ENCODE peak calls at places on chromosome 9, in five cellular contexts. One of them, this sample, is unnamed.

GRCh38 chr9:129322022-129322621 is 144.1 kb upstream of the IER5L start:
- DNase-seq in neuronal stem cell: no peak
- DNase-seq in cardiac muscle cell: no peak
- DNase-seq in Peyer's patch: no peak
- DNase-seq in left ventricle myocardium inferior: no peak
- DNase-seq in this sample: peak; percentile 6

GRCh38 chr9:75664597-75664996 is 225.9 kb upstream of the PCSK5 start:
- DNase-seq in neuronal stem cell: no peak
- DNase-seq in cardiac muscle cell: no peak
- DNase-seq in Peyer's patch: no peak
- DNase-seq in left ventricle myocardium inferior: no peak
- DNase-seq in this sample: no peak

GRCh38 chr9:91422832-91423711 is 560 bp downstream of the NFIL3 start:
- DNase-seq in neuronal stem cell: peak; percentile 56
- DNase-seq in cardiac muscle cell: peak; percentile 74
- DNase-seq in Peyer's patch: peak; percentile 49
- DNase-seq in left ventricle myocardium inferior: peak; percentile 56
- DNase-seq in this sample: peak; percentile 75

GRCh38 chr9:131468031-131468430 is 34.7 kb upstream of the POMT1 start:
- DNase-seq in neuronal stem cell: no peak
- DNase-seq in cardiac muscle cell: no peak
- DNase-seq in Peyer's patch: no peak
- DNase-seq in left ventricle myocardium inferior: no peak
- DNase-seq in this sample: no peak

GRCh38 chr9:134648701-134649525 is 7.3 kb downstream of the COL5A1 start:
- DNase-seq in neuronal stem cell: no peak
- DNase-seq in cardiac muscle cell: no peak
- DNase-seq in Peyer's patch: no peak
- DNase-seq in left ventricle myocardium inferior: peak; percentile 11
- DNase-seq in this sample: no peak

GRCh38 chr9:31908158-31908890 is 476.1 kb upstream of the ACO1 start:
- DNase-seq in neuronal stem cell: no peak
- DNase-seq in cardiac muscle cell: no peak
- DNase-seq in Peyer's patch: no peak
- DNase-seq in left ventricle myocardium inferior: no peak
- DNase-seq in this sample: no peak

GRCh38 chr9:129570450-129571297 is 50.2 kb downstream of the C9orf50 start:
- DNase-seq in neuronal stem cell: no peak
- DNase-seq in cardiac muscle cell: no peak
- DNase-seq in Peyer's patch: no peak
- DNase-seq in left ventricle myocardium inferior: peak; percentile 61
- DNase-seq in this sample: peak; percentile 42

GRCh38 chr9:127208416-127208815 is 56.2 kb upstream of the GARNL3 start:
- DNase-seq in neuronal stem cell: no peak
- DNase-seq in cardiac muscle cell: no peak
- DNase-seq in Peyer's patch: no peak
- DNase-seq in left ventricle myocardium inferior: no peak
- DNase-seq in this sample: no peak

GRCh38 chr9:91978739-91979414 is 28.8 kb upstream of the ROR2 start:
- DNase-seq in neuronal stem cell: peak; percentile 30
- DNase-seq in cardiac muscle cell: peak; percentile 56
- DNase-seq in Peyer's patch: no peak
- DNase-seq in left ventricle myocardium inferior: no peak
- DNase-seq in this sample: no peak

GRCh38 chr9:37992924-37993349 is 76.1 kb downstream of the SHB start:
- DNase-seq in neuronal stem cell: no peak
- DNase-seq in cardiac muscle cell: no peak
- DNase-seq in Peyer's patch: no peak
- DNase-seq in left ventricle myocardium inferior: no peak
- DNase-seq in this sample: no peak

GRCh38 chr9:133641396-133641655 is 5.2 kb downstream of the DBH start:
- DNase-seq in neuronal stem cell: no peak
- DNase-seq in cardiac muscle cell: no peak
- DNase-seq in Peyer's patch: no peak
- DNase-seq in left ventricle myocardium inferior: no peak
- DNase-seq in this sample: no peak

GRCh38 chr9:130042406-130042930 is 521 bp downstream of the FNBP1 start:
- DNase-seq in neuronal stem cell: peak; percentile 9
- DNase-seq in cardiac muscle cell: peak; percentile 56
- DNase-seq in Peyer's patch: no peak
- DNase-seq in left ventricle myocardium inferior: peak; percentile 26
- DNase-seq in this sample: peak; percentile 33

GRCh38 chr9:126546036-126546435 is 67.7 kb upstream of the LMX1B start:
- DNase-seq in neuronal stem cell: no peak
- DNase-seq in cardiac muscle cell: no peak
- DNase-seq in Peyer's patch: no peak
- DNase-seq in left ventricle myocardium inferior: no peak
- DNase-seq in this sample: no peak

GRCh38 chr9:134177624-134178393 is 13.4 kb upstream of the RNU6ATAC start:
- DNase-seq in neuronal stem cell: no peak
- DNase-seq in cardiac muscle cell: no peak
- DNase-seq in Peyer's patch: no peak
- DNase-seq in left ventricle myocardium inferior: no peak
- DNase-seq in this sample: no peak

GRCh38 chr9:81564632-81565031 is 124.7 kb downstream of the TLE1 start:
- DNase-seq in neuronal stem cell: no peak
- DNase-seq in cardiac muscle cell: no peak
- DNase-seq in Peyer's patch: no peak
- DNase-seq in left ventricle myocardium inferior: no peak
- DNase-seq in this sample: no peak

GRCh38 chr9:115847245-115847644 is 306.3 kb upstream of the PAPPA start:
- DNase-seq in neuronal stem cell: no peak
- DNase-seq in cardiac muscle cell: no peak
- DNase-seq in Peyer's patch: no peak
- DNase-seq in left ventricle myocardium inferior: no peak
- DNase-seq in this sample: no peak

GRCh38 chr9:127395491-127396252 is 1.3 kb upstream of the SLC2A8 start:
- DNase-seq in neuronal stem cell: no peak
- DNase-seq in cardiac muscle cell: no peak
- DNase-seq in Peyer's patch: no peak
- DNase-seq in left ventricle myocardium inferior: no peak
- DNase-seq in this sample: no peak

GRCh38 chr9:98043921-98044320 is 12.6 kb upstream of the NANS start:
- DNase-seq in neuronal stem cell: no peak
- DNase-seq in cardiac muscle cell: no peak
- DNase-seq in Peyer's patch: no peak
- DNase-seq in left ventricle myocardium inferior: no peak
- DNase-seq in this sample: no peak

GRCh38 chr9:87194471-87194870 is 247.2 kb upstream of the GAS1 start:
- DNase-seq in neuronal stem cell: no peak
- DNase-seq in cardiac muscle cell: no peak
- DNase-seq in Peyer's patch: no peak
- DNase-seq in left ventricle myocardium inferior: no peak
- DNase-seq in this sample: no peak

GRCh38 chr9:106797299-106797698 is 65.7 kb upstream of the ZNF462 start:
- DNase-seq in neuronal stem cell: no peak
- DNase-seq in cardiac muscle cell: no peak
- DNase-seq in Peyer's patch: no peak
- DNase-seq in left ventricle myocardium inferior: no peak
- DNase-seq in this sample: peak; percentile 56

GRCh38 chr9:105484226-105484625 is 36.4 kb downstream of the FSD1L start:
- DNase-seq in neuronal stem cell: no peak
- DNase-seq in cardiac muscle cell: no peak
- DNase-seq in Peyer's patch: no peak
- DNase-seq in left ventricle myocardium inferior: no peak
- DNase-seq in this sample: no peak

GRCh38 chr9:31700252-31701045 is 684.0 kb upstream of the ACO1 start:
- DNase-seq in neuronal stem cell: no peak
- DNase-seq in cardiac muscle cell: no peak
- DNase-seq in Peyer's patch: no peak
- DNase-seq in left ventricle myocardium inferior: no peak
- DNase-seq in this sample: no peak

GRCh38 chr9:92739346-92740014 is 25.2 kb downstream of the BICD2 start:
- DNase-seq in neuronal stem cell: no peak
- DNase-seq in cardiac muscle cell: no peak
- DNase-seq in Peyer's patch: no peak
- DNase-seq in left ventricle myocardium inferior: no peak
- DNase-seq in this sample: no peak

GRCh38 chr9:20823051-20823450 is 139.0 kb downstream of the FOCAD start:
- DNase-seq in neuronal stem cell: no peak
- DNase-seq in cardiac muscle cell: no peak
- DNase-seq in Peyer's patch: no peak
- DNase-seq in left ventricle myocardium inferior: no peak
- DNase-seq in this sample: no peak

DNA sequence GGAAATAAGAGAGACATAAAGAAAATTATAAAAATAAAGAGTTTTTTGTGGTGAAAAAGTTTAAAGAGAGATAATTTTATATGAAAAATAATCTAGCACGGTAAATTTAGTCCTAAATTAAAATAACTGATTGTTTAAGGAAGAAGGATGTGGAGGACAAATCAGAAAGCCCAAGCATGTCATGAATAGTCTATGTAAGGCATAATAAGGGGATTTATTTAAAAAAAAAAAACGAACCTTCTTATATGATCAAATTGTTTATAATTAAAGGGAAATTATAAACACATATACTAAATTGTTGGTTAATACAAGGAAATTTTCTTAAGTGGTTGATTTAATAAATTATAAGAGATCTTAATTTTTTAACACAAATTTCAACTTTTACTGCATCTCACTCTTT is 551.8 kb upstream of the TYRP1 start:
- DNase-seq in neuronal stem cell: no peak
- DNase-seq in cardiac muscle cell: no peak
- DNase-seq in Peyer's patch: no peak
- DNase-seq in left ventricle myocardium inferior: no peak
- DNase-seq in this sample: no peak
- H3K27me3 ChIP-seq in neuronal stem cell: no peaks in the 10 kb centered on the region
- H3K27me3 ChIP-seq in cardiac muscle cell: no peaks in the 10 kb centered on the region
- H3K27me3 ChIP-seq in Peyer's patch: no peaks in the 10 kb centered on the region
- H3K27me3 ChIP-seq in left ventricle myocardium inferior: no peaks in the 10 kb centered on the region
- H3K27me3 ChIP-seq in this sample: no peaks in the 10 kb centered on the region

DNA sequence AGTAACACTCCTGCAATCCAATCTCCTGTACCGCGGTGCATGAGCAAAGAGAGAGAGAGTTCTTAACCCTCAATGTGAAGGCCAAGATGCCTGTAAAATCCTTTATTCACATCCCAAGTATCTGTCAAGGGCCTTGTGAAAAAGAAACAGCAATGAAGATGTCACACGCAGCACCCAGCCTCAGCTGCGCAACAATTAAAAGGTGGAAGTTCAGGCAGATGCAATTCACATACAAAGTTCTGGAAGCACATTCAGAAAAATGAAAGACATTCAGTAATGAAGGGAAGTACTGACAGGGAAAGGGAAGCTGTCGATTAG is 137.7 kb downstream of the CDK5RAP2 start:
- DNase-seq in neuronal stem cell: no peak
- DNase-seq in cardiac muscle cell: no peak
- DNase-seq in Peyer's patch: no peak
- DNase-seq in left ventricle myocardium inferior: no peak
- DNase-seq in this sample: no peak
- H3K4me3 ChIP-seq in neuronal stem cell: no peak overlapping the region
- H3K4me3 ChIP-seq in cardiac muscle cell: no peak overlapping the region
- H3K4me3 ChIP-seq in Peyer's patch: no peak overlapping the region
- H3K4me3 ChIP-seq in left ventricle myocardium inferior: no peak overlapping the region
- H3K4me3 ChIP-seq in this sample: no peak overlapping the region

DNA sequence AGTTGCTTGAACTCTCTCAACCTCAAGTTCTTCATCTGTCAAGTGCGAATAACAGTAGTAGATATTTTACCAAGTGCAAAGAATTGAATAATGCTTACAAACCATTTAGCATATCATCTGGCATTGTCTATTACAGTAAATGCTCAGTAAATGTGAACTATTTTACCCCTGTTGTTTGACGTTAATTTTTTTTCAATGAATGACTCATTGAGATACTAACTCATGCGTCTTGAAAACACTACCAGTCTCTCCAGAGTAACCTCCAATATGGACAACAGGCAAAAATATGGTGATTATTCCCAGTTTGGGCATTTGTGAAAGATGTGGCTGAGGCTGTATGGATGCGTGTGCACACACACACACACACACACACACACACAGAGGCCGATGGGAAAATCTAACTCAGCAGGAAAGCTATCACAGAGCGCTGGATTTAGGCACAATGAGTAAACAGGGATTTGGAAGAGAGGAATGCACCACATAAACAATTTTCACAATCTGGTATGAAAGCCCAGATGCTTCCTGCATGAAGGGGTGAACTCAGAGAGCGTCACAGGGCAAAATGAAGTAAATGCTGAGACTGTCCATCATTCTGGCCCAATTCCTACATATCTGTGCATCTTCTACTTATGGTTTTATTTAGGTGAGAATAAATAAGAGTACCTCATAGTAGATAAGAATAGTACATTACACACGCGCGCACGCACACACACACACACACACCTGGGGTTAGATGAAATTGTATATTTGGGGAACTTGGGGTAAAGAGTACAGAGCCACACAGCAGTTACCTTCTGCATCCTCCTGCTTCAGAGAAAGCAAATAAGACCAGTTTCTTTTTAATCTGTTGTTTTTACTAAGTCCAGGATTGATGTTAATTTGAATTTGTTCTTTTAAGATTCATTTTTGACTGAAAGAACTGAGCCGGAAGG is 128.7 kb downstream of the PALM2AKAP2 start:
- DNase-seq in neuronal stem cell: no peak
- DNase-seq in cardiac muscle cell: no peak
- DNase-seq in Peyer's patch: peak; percentile 57
- DNase-seq in left ventricle myocardium inferior: no peak
- DNase-seq in this sample: no peak
- H3K4me1 ChIP-seq in neuronal stem cell: peaks cover 6% of the 10 kb centered on the region
- H3K4me1 ChIP-seq in cardiac muscle cell: peaks cover 37% of the 10 kb centered on the region
- H3K4me1 ChIP-seq in Peyer's patch: peaks cover 4% of the 10 kb centered on the region
- H3K4me1 ChIP-seq in left ventricle myocardium inferior: peaks cover 99% of the 10 kb centered on the region
- H3K4me1 ChIP-seq in this sample: peaks cover 65% of the 10 kb centered on the region

GRCh38 chr9:136742640-136743391 is at the start of gene LCN10:
- DNase-seq in neuronal stem cell: no peak
- DNase-seq in cardiac muscle cell: peak; percentile 76
- DNase-seq in Peyer's patch: no peak
- DNase-seq in left ventricle myocardium inferior: no peak
- DNase-seq in this sample: no peak
- H3K27me3 ChIP-seq in neuronal stem cell: peaks cover 4% of the 10 kb centered on the region
- H3K27me3 ChIP-seq in cardiac muscle cell: no peaks in the 10 kb centered on the region
- H3K27me3 ChIP-seq in Peyer's patch: no peaks in the 10 kb centered on the region
- H3K27me3 ChIP-seq in left ventricle myocardium inferior: peaks cover 27% of the 10 kb centered on the region
- H3K27me3 ChIP-seq in this sample: peaks cover 53% of the 10 kb centered on the region

DNA sequence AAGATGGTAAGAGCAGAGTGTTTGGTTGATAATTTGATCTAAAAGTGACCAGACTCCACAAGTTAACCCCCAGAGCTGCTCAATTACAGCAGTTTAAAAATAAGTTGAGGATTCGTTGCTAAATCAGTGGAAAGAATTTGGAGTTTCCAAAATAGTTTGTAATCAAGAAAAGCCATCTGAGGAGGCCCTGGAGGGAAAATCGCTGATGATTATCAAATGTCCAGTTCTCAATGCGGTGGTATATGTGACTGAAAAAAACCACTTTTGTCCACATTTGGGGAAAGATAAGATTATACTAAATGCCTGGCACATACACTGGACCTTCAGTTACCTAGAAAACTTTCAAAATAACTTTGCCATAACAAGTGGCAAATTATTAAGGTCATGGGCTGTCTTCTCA is 148.3 kb downstream of the DOCK8 start:
- DNase-seq in neuronal stem cell: no peak
- DNase-seq in cardiac muscle cell: no peak
- DNase-seq in Peyer's patch: no peak
- DNase-seq in left ventricle myocardium inferior: no peak
- DNase-seq in this sample: no peak
- H3K4me3 ChIP-seq in neuronal stem cell: no peak overlapping the region
- H3K4me3 ChIP-seq in cardiac muscle cell: no peak overlapping the region
- H3K4me3 ChIP-seq in Peyer's patch: no peak overlapping the region
- H3K4me3 ChIP-seq in left ventricle myocardium inferior: no peak overlapping the region
- H3K4me3 ChIP-seq in this sample: no peak overlapping the region

This sample was measured in transverse colon.